ENCODE peak calls at places on chromosomes 13 and 19, in four cellular contexts. X is WTC11, D is HepG2, Z is K562. E is an unnamed sample.

GRCh38 chr13:28568286-28568685 is 73.4 kb upstream of the FLT1 start:
- DNase-seq in X (no peak), D (no peak), Z (peak), E (no peak)

GRCh38 chr19:50327461-50328256 is 1.5 kb downstream of the KCNC3 start:
- DNase-seq in X (no peak), D (no peak), Z (no peak), E (no peak)

GRCh38 chr13:110507678-110508381 is 53.7 kb downstream of the RAB20 start:
- DNase-seq in X (no peak), D (no peak), Z (peak), E (no peak)

GRCh38 chr19:47232422-47233211 is 1.6 kb upstream of the BBC3 start:
- DNase-seq in X (no peak), D (no peak), Z (peak), E (no peak)

GRCh38 chr19:13366529-13367143 is 139.6 kb downstream of the CACNA1A start:
- DNase-seq in X (peak), D (no peak), Z (peak), E (peak)

GRCh38 chr13:58324130-58324529 is 692.6 kb downstream of the PCDH17 start:
- DNase-seq in X (no peak), D (no peak), Z (no peak), E (no peak)

GRCh38 chr13:68176486-68176885 is 946.4 kb upstream of the PCDH9 start:
- DNase-seq in X (no peak), D (no peak), Z (no peak), E (no peak)

GRCh38 chr19:31301306-31301980 is 47.8 kb downstream of the TSHZ3 start:
- DNase-seq in X (no peak), D (no peak), Z (no peak), E (no peak)

GRCh38 chr13:110444226-110444653 is 117.3 kb downstream of the RAB20 start:
- DNase-seq in X (no peak), D (no peak), Z (no peak), E (no peak)

GRCh38 chr19:2556221-2557092 is 80.5 kb downstream of the GADD45B start:
- DNase-seq in X (no peak), D (no peak), Z (no peak), E (no peak)

GRCh38 chr19:3665681-3666544 is 34.4 kb downstream of the PIP5K1C start:
- DNase-seq in X (peak), D (peak), Z (peak), E (peak)

GRCh38 chr13:79647518-79647917 is 166.6 kb downstream of the NDFIP2 start:
- DNase-seq in X (no peak), D (no peak), Z (no peak), E (no peak)

GRCh38 chr13:99288069-99288468 is 19.1 kb downstream of the GPR183 start:
- DNase-seq in X (no peak), D (no peak), Z (no peak), E (no peak)

GRCh38 chr19:17687141-17687856 is 855 bp downstream of the UNC13A start:
- DNase-seq in X (peak), D (no peak), Z (peak), E (no peak)

GRCh38 chr19:50667177-50667758 is 18.0 kb downstream of the C19orf81 start:
- DNase-seq in X (no peak), D (no peak), Z (no peak), E (no peak)

GRCh38 chr19:27742041-27742440 is 1470.9 kb downstream of the UQCRFS1 start:
- DNase-seq in X (no peak), D (no peak), Z (no peak), E (no peak)

GRCh38 chr13:23656637-23657036 is 86.4 kb downstream of the TNFRSF19 start:
- DNase-seq in X (no peak), D (peak), Z (no peak), E (no peak)

GRCh38 chr19:46082728-46083050 is 41.8 kb downstream of the IGFL3 start:
- DNase-seq in X (no peak), D (no peak), Z (no peak), E (no peak)

GRCh38 chr19:9431475-9431874 is 3.9 kb downstream of the ZNF266 start:
- DNase-seq in X (peak), D (no peak), Z (peak), E (no peak)

GRCh38 chr13:114121496-114122466 is 10.6 kb downstream of the RASA3 start:
- DNase-seq in X (no peak), D (no peak), Z (no peak), E (no peak)

GRCh38 chr19:703651-704446 is 4.9 kb upstream of the PALM start:
- DNase-seq in X (peak), D (peak), Z (peak), E (peak)

GRCh38 chr13:89554801-89555200 is 1792.7 kb upstream of the MIR17HG start:
- DNase-seq in X (no peak), D (peak), Z (no peak), E (no peak)

GRCh38 chr19:7980635-7981121 is 24.8 kb downstream of the ELAVL1 start:
- DNase-seq in X (no peak), D (no peak), Z (no peak), E (no peak)

GRCh38 chr19:8307400-8307964 is 676 bp downstream of the CD320 start:
- DNase-seq in X (peak), D (peak), Z (no peak), E (no peak)

GRCh38 chr19:3982701-3983541 is 2.3 kb downstream of the EEF2 start:
- DNase-seq in X (no peak), D (peak), Z (peak), E (no peak)

GRCh38 chr19:41328157-41328817 is 18.3 kb downstream of the CCDC97 start:
- DNase-seq in X (no peak), D (no peak), Z (no peak), E (no peak)

GRCh38 chr19:43672061-43672679 is 2.2 kb upstream of the PLAUR start:
- DNase-seq in X (no peak), D (no peak), Z (no peak), E (no peak)

GRCh38 chr19:17581211-17581874 is 25.9 kb downstream of the COLGALT1 start:
- DNase-seq in X (no peak), D (no peak), Z (no peak), E (no peak)

GRCh38 chr19:43290568-43291359 is 21.4 kb upstream of the PSG9 start:
- DNase-seq in X (peak), D (no peak), Z (no peak), E (no peak)

GRCh38 chr13:96836733-96837132 is 157.5 kb downstream of the OXGR1 start:
- DNase-seq in X (no peak), D (no peak), Z (no peak), E (no peak)

GRCh38 chr13:107992542-107992941 is 222.8 kb downstream of the LIG4 start:
- DNase-seq in X (no peak), D (no peak), Z (peak), E (no peak)

GRCh38 chr13:98853791-98854191 is 101.3 kb upstream of the SLC15A1 start:
- DNase-seq in X (no peak), D (no peak), Z (no peak), E (no peak)

GRCh38 chr19:1929051-1929742 is 11.8 kb upstream of the CSNK1G2 start:
- DNase-seq in X (peak), D (peak), Z (peak), E (peak)

GRCh38 chr19:17796013-17796837 is 1.3 kb downstream of the B3GNT3 start:
- DNase-seq in X (no peak), D (peak), Z (no peak), E (no peak)

GRCh38 chr13:35699181-35699580 is 222.7 kb upstream of the MAB21L1 start:
- DNase-seq in X (no peak), D (no peak), Z (no peak), E (no peak)

GRCh38 chr19:43780706-43781525 is at the start of gene KCNN4:
- DNase-seq in X (no peak), D (no peak), Z (peak), E (no peak)

GRCh38 chr19:18263324-18264215 is 10.7 kb downstream of the IQCN start:
- DNase-seq in X (no peak), D (no peak), Z (no peak), E (no peak)

GRCh38 chr13:42152495-42152894 is 104.0 kb downstream of the DGKH start:
- DNase-seq in X (no peak), D (no peak), Z (no peak), E (no peak)

DNA sequence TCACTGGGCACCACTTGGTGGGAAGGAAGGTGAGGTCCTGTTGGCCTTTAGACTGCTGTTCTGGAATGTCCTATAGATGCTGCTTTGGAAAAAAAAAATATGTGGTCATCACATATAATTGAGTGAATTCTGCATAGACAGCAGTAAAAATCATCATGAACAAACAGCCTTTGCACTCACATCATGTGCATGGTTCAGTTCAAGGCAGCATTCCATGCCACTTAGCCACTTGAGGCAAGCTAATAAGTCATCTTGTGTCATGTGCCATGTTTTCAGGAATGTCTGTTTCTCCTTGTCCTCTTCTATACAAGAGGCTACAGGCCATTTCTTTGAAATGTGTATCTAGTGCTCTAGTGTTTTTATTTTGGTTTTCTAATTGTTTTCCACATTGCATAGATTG is 43.9 kb upstream of the TSC22D1 start:
- DNase-seq in X (no peak), D (no peak), Z (no peak), E (no peak)
- TF ChIP-seq ELF4 in X (no peak), D (no peak), Z (no peak), E (no peak)

GRCh38 chr13:27308941-27309340 is 38.3 kb downstream of the RASL11A start:
- DNase-seq in X (no peak), D (no peak), Z (no peak), E (no peak)

GRCh38 chr13:27311518-27312208 is 41.0 kb downstream of the RASL11A start:
- DNase-seq in X (no peak), D (no peak), Z (no peak), E (no peak)

GRCh38 chr13:27313742-27314141 is 43.1 kb downstream of the RASL11A start:
- DNase-seq in X (no peak), D (no peak), Z (no peak), E (no peak)

GRCh38 chr13:27309401-27309958 is 38.9 kb downstream of the RASL11A start:
- DNase-seq in X (no peak), D (no peak), Z (no peak), E (no peak)

GRCh38 chr13:27309967-27310598 is 39.5 kb downstream of the RASL11A start:
- DNase-seq in X (no peak), D (no peak), Z (no peak), E (no peak)
- TF ChIP-seq ELF4 in X (no peak), D (no peak), Z (no peak), E (no peak)

GRCh38 chr19:54407780-54408179 is 7.5 kb upstream of the TTYH1 start:
- DNase-seq in X (no peak), D (no peak), Z (no peak), E (no peak)

GRCh38 chr19:54405628-54406027 is 9.6 kb upstream of the TTYH1 start:
- DNase-seq in X (no peak), D (no peak), Z (no peak), E (no peak)

GRCh38 chr19:54399189-54399588 is 16.1 kb upstream of the TTYH1 start:
- DNase-seq in X (no peak), D (no peak), Z (no peak), E (no peak)

GRCh38 chr19:54400913-54401312 is 14.4 kb upstream of the TTYH1 start:
- DNase-seq in X (no peak), D (no peak), Z (no peak), E (no peak)

GRCh38 chr19:54403054-54403453 is 12.2 kb upstream of the TTYH1 start:
- DNase-seq in X (no peak), D (no peak), Z (no peak), E (no peak)
- TF ChIP-seq ELF4 in X (no peak), D (no peak), Z (no peak), E (no peak)

GRCh38 chr13:30874561-30874960 is 31.5 kb upstream of the MEDAG start:
- DNase-seq in X (no peak), D (no peak), Z (no peak), E (no peak)

GRCh38 chr13:30873519-30873918 is 32.6 kb upstream of the MEDAG start:
- DNase-seq in X (no peak), D (no peak), Z (no peak), E (no peak)

GRCh38 chr13:30872195-30872594 is 33.9 kb upstream of the MEDAG start:
- DNase-seq in X (no peak), D (no peak), Z (no peak), E (no peak)

GRCh38 chr13:30872685-30873443 is 33.2 kb upstream of the MEDAG start:
- DNase-seq in X (peak), D (peak), Z (no peak), E (no peak)

DNA sequence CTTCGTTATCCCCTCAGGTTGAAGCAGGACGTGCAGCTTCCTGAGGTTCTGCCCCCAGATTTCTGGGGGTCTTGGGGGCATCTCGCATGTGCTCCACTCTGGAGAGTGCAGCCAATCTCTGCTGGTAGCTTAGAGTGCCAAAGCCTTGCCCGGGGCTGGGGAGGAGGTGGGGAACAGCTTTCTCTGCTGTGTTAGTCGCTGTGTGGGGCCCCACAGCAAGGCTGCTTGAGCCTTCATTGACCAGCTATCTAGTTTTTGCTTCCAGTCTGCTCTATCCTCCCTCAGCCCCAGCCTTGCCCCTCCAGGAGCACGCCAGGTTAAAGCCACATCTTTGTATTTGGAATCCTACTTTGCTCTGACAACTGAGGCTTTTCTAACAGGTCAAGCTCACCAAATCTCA is 32.0 kb upstream of the MEDAG start:
- DNase-seq in X (no peak), D (no peak), Z (no peak), E (no peak)
- TF ChIP-seq ELF4 in X (no peak), D (no peak), Z (no peak), E (no peak)